ENCODE peak calls at places on chromosomes 3 and 15, in ten cellular contexts. Q is GDM1; F is RPMI8226; I is activated CD8-positive, alpha-beta memory T cell treated with anti-CD3 and anti-CD28 coated beads for 24 hours; A is stimulated activated naive CD8-positive, alpha-beta T cell treated with anti-CD3 and anti-CD28 coated beads, Interleukin-15, Interleukin-2, amounts not matched to agents 100 U/mL and 50 U/mL, for 24 hours; E is HEK293T; Y is RCC 7860; P is NCI-H510A treated with DMSO at 0.1 percent for 48 hours; V is GM23248; S is posterior cingulate gyrus. D is an unnamed sample.
A peak's percentile ranks its signal among the peaks of the same experiment; 100 is the strongest.

GRCh38 chr15:58396181-58396580 is 35.6 kb upstream of the LIPC start:
- DNase-seq in Q (no peak), F (no peak), I (no peak), A (no peak), E (no peak), Y (peak; percentile 44), P (no peak), V (peak; percentile 98), S (no peak), D (no peak)

GRCh38 chr15:63181658-63182057 is 7.7 kb upstream of the RAB8B start:
- DNase-seq in Q (no peak), F (no peak), I (no peak), A (no peak), E (no peak), Y (no peak), P (no peak), V (peak; percentile 38), S (no peak), D (no peak)

GRCh38 chr3:113148307-113148703 is 63.1 kb upstream of the BOC start:
- DNase-seq in Q (no peak), F (no peak), I (no peak), A (no peak), E (no peak), Y (no peak), P (peak; percentile 66), V (no peak), S (no peak), D (no peak)

GRCh38 chr15:41512512-41513281 is 930 bp downstream of the LTK start:
- DNase-seq in Q (no peak), F (peak; percentile 42), I (no peak), A (peak; percentile 49), E (no peak), Y (no peak), P (no peak), V (peak; percentile 56), S (no peak), D (no peak)

GRCh38 chr15:90126457-90127435 is 24.5 kb upstream of the IDH2 start:
- DNase-seq in Q (no peak), F (no peak), I (no peak), A (no peak), E (no peak), Y (no peak), P (peak; percentile 6), V (peak; percentile 5), S (no peak), D (no peak)

GRCh38 chr3:196335004-196335403 is 3.2 kb downstream of the TM4SF19 start:
- DNase-seq in Q (no peak), F (no peak), I (no peak), A (no peak), E (no peak), Y (no peak), P (no peak), V (no peak), S (no peak), D (no peak)

GRCh38 chr3:136042608-136043221 is 77.2 kb downstream of the PPP2R3A start:
- DNase-seq in Q (no peak), F (peak; percentile 60), I (no peak), A (no peak), E (peak; percentile 29), Y (peak; percentile 55), P (peak; percentile 45), V (peak; percentile 74), S (no peak), D (no peak)

GRCh38 chr3:111582114-111582461 is 13.1 kb downstream of the ZBED2 start:
- DNase-seq in Q (no peak), F (no peak), I (no peak), A (no peak), E (no peak), Y (peak; percentile 96), P (no peak), V (peak; percentile 87), S (no peak), D (no peak)

GRCh38 chr3:84165278-84165677 is 793.5 kb upstream of the CADM2 start:
- DNase-seq in Q (no peak), F (no peak), I (no peak), A (no peak), E (no peak), Y (no peak), P (no peak), V (no peak), S (no peak), D (no peak)

GRCh38 chr3:188772886-188773285 is 398.9 kb upstream of the TPRG1 start:
- DNase-seq in Q (no peak), F (no peak), I (no peak), A (no peak), E (no peak), Y (no peak), P (no peak), V (peak; percentile 65), S (no peak), D (no peak)

GRCh38 chr3:148643389-148643840 is 54.3 kb upstream of the AGTR1 start:
- DNase-seq in Q (no peak), F (no peak), I (no peak), A (no peak), E (no peak), Y (peak; percentile 51), P (no peak), V (peak; percentile 67), S (no peak), D (no peak)

GRCh38 chr15:56964182-56964581 is 45.7 kb downstream of the TCF12 start:
- DNase-seq in Q (no peak), F (no peak), I (no peak), A (no peak), E (no peak), Y (no peak), P (no peak), V (peak; percentile 52), S (no peak), D (no peak)

GRCh38 chr15:48414015-48414414 is 82.8 kb downstream of the DUT start:
- DNase-seq in Q (no peak), F (no peak), I (no peak), A (no peak), E (no peak), Y (no peak), P (no peak), V (peak; percentile 92), S (no peak), D (no peak)

GRCh38 chr3:47004369-47005211 is 25.1 kb downstream of the NBEAL2 start:
- DNase-seq in Q (no peak), F (no peak), I (no peak), A (no peak), E (no peak), Y (no peak), P (no peak), V (no peak), S (no peak), D (no peak)

GRCh38 chr3:81592101-81592500 is 169.3 kb downstream of the GBE1 start:
- DNase-seq in Q (no peak), F (no peak), I (no peak), A (no peak), E (no peak), Y (no peak), P (no peak), V (peak; percentile 60), S (no peak), D (no peak)

GRCh38 chr3:125107384-125107783 is 51.6 kb upstream of the HEG1 start:
- DNase-seq in Q (no peak), F (no peak), I (no peak), A (no peak), E (no peak), Y (no peak), P (no peak), V (no peak), S (no peak), D (no peak)

GRCh38 chr3:192170659-192171058 is 556.7 kb downstream of the FGF12 start:
- DNase-seq in Q (no peak), F (no peak), I (no peak), A (no peak), E (no peak), Y (no peak), P (no peak), V (no peak), S (no peak), D (no peak)

GRCh38 chr15:36422631-36423030 is 156.8 kb upstream of the CDIN1 start:
- DNase-seq in Q (no peak), F (no peak), I (no peak), A (no peak), E (no peak), Y (no peak), P (no peak), V (no peak), S (no peak), D (no peak)

GRCh38 chr3:87199621-87200020 is 27.5 kb upstream of the CHMP2B start:
- DNase-seq in Q (no peak), F (no peak), I (no peak), A (no peak), E (no peak), Y (no peak), P (no peak), V (no peak), S (no peak), D (no peak)

GRCh38 chr3:117962750-117963149 is 1071.9 kb downstream of the IGSF11 start:
- DNase-seq in Q (no peak), F (no peak), I (no peak), A (no peak), E (no peak), Y (no peak), P (no peak), V (peak; percentile 79), S (no peak), D (no peak)

GRCh38 chr15:58110999-58111717 is 27.0 kb upstream of the AQP9 start:
- DNase-seq in Q (no peak), F (no peak), I (no peak), A (no peak), E (no peak), Y (no peak), P (no peak), V (no peak), S (no peak), D (no peak)

GRCh38 chr3:32959370-32959769 is 7.9 kb downstream of the CCR4 start:
- DNase-seq in Q (no peak), F (no peak), I (peak; percentile 50), A (peak; percentile 24), E (no peak), Y (no peak), P (no peak), V (no peak), S (no peak), D (no peak)

GRCh38 chr3:46163551-46163981 is 44.5 kb downstream of the CCR1 start:
- DNase-seq in Q (no peak), F (peak; percentile 49), I (no peak), A (no peak), E (no peak), Y (no peak), P (no peak), V (no peak), S (no peak), D (no peak)

GRCh38 chr3:104388624-104389023 is 978.1 kb upstream of the ALCAM start:
- DNase-seq in Q (no peak), F (peak; percentile 61), I (no peak), A (no peak), E (no peak), Y (no peak), P (peak; percentile 34), V (no peak), S (no peak), D (no peak)

GRCh38 chr15:86336051-86336788 is 256.5 kb downstream of the AGBL1 start:
- DNase-seq in Q (no peak), F (no peak), I (no peak), A (no peak), E (no peak), Y (no peak), P (no peak), V (peak; percentile 38), S (no peak), D (no peak)

GRCh38 chr3:125194061-125194848 is 18.3 kb downstream of the SLC12A8 start:
- DNase-seq in Q (no peak), F (no peak), I (no peak), A (no peak), E (no peak), Y (no peak), P (no peak), V (peak; percentile 41), S (no peak), D (no peak)

GRCh38 chr3:113531826-113532697 is at the start of gene SIDT1:
- DNase-seq in Q (no peak), F (peak; percentile 79), I (peak; percentile 80), A (peak; percentile 65), E (peak; percentile 53), Y (no peak), P (peak; percentile 62), V (peak; percentile 42), S (peak; percentile 82), D (no peak)

GRCh38 chr3:75737831-75738493 is 47.4 kb downstream of the ZNF717 start:
- DNase-seq in Q (no peak), F (no peak), I (no peak), A (no peak), E (no peak), Y (no peak), P (no peak), V (peak; percentile 36), S (no peak), D (no peak)